ENCODE peak calls at places on chromosome 15, in ten cellular contexts. One of them, this sample, is unnamed.
A peak's percentile ranks its signal among the peaks of the same experiment; 100 is the strongest.

GRCh38 chr15:47514251-47514652 is 203.1 kb upstream of the SEMA6D start:
- DNase-seq in left cardiac atrium: no peak
- DNase-seq in stimulated activated CD8-positive, alpha-beta memory T cell treated with anti-CD3 and anti-CD28 coated beads, Interleukin-2, amount 100 ng/mL, for 1 hour: no peak
- DNase-seq in activated gamma-delta T cell treated with anti-CD3 and anti-CD28 coated beads, Interleukin-2, amount 50 U/mL, for 16 hours: no peak
- DNase-seq in HFFc6: peak; percentile 76
- DNase-seq in activated CD8-positive, alpha-beta memory T cell treated with anti-CD3 and anti-CD28 coated beads, Interleukin-2, amount 50 U/mL, for 48 hours: no peak
- DNase-seq in body of pancreas: no peak
- DNase-seq in stimulated activated CD4-positive, alpha-beta T cell treated with anti-CD3 and anti-CD28 coated beads, Interleukin-1b, Interleukin-23, amount 100 ng/mL, for 24 hours: no peak
- DNase-seq in SW 1271: peak; percentile 1
- DNase-seq in glutamatergic neuron: no peak
- DNase-seq in this sample: no peak

GRCh38 chr15:29472901-29473423 is 203.3 kb upstream of the NSMCE3 start:
- DNase-seq in glutamatergic neuron: no peak
- DNase-seq in body of pancreas: no peak
- DNase-seq in SW 1271: no peak
- DNase-seq in activated gamma-delta T cell treated with anti-CD3 and anti-CD28 coated beads, Interleukin-2, amount 50 U/mL, for 16 hours: no peak
- DNase-seq in stimulated activated CD4-positive, alpha-beta T cell treated with anti-CD3 and anti-CD28 coated beads, Interleukin-1b, Interleukin-23, amount 100 ng/mL, for 24 hours: no peak
- DNase-seq in activated CD8-positive, alpha-beta memory T cell treated with anti-CD3 and anti-CD28 coated beads, Interleukin-2, amount 50 U/mL, for 48 hours: no peak
- DNase-seq in stimulated activated CD8-positive, alpha-beta memory T cell treated with anti-CD3 and anti-CD28 coated beads, Interleukin-2, amount 100 ng/mL, for 1 hour: no peak
- DNase-seq in HFFc6: no peak
- DNase-seq in left cardiac atrium: no peak
- DNase-seq in this sample: no peak

GRCh38 chr15:73908822-73909122 is 17.5 kb upstream of the LOXL1 start:
- DNase-seq in glutamatergic neuron: no peak
- DNase-seq in activated CD8-positive, alpha-beta memory T cell treated with anti-CD3 and anti-CD28 coated beads, Interleukin-2, amount 50 U/mL, for 48 hours: no peak
- DNase-seq in body of pancreas: no peak
- DNase-seq in SW 1271: no peak
- DNase-seq in stimulated activated CD4-positive, alpha-beta T cell treated with anti-CD3 and anti-CD28 coated beads, Interleukin-1b, Interleukin-23, amount 100 ng/mL, for 24 hours: no peak
- DNase-seq in left cardiac atrium: no peak
- DNase-seq in HFFc6: no peak
- DNase-seq in stimulated activated CD8-positive, alpha-beta memory T cell treated with anti-CD3 and anti-CD28 coated beads, Interleukin-2, amount 100 ng/mL, for 1 hour: no peak
- DNase-seq in activated gamma-delta T cell treated with anti-CD3 and anti-CD28 coated beads, Interleukin-2, amount 50 U/mL, for 16 hours: no peak
- DNase-seq in this sample: no peak

GRCh38 chr15:88256261-88257230 is at the start of gene NTRK3:
- DNase-seq in HFFc6: no peak
- DNase-seq in activated gamma-delta T cell treated with anti-CD3 and anti-CD28 coated beads, Interleukin-2, amount 50 U/mL, for 16 hours: no peak
- DNase-seq in stimulated activated CD4-positive, alpha-beta T cell treated with anti-CD3 and anti-CD28 coated beads, Interleukin-1b, Interleukin-23, amount 100 ng/mL, for 24 hours: no peak
- DNase-seq in SW 1271: no peak
- DNase-seq in activated CD8-positive, alpha-beta memory T cell treated with anti-CD3 and anti-CD28 coated beads, Interleukin-2, amount 50 U/mL, for 48 hours: no peak
- DNase-seq in left cardiac atrium: no peak
- DNase-seq in stimulated activated CD8-positive, alpha-beta memory T cell treated with anti-CD3 and anti-CD28 coated beads, Interleukin-2, amount 100 ng/mL, for 1 hour: no peak
- DNase-seq in glutamatergic neuron: peak; percentile 71
- DNase-seq in body of pancreas: no peak
- DNase-seq in this sample: peak; percentile 68

GRCh38 chr15:89783111-89783860 is 7.2 kb downstream of the MESP2 start:
- DNase-seq in left cardiac atrium: no peak
- DNase-seq in stimulated activated CD8-positive, alpha-beta memory T cell treated with anti-CD3 and anti-CD28 coated beads, Interleukin-2, amount 100 ng/mL, for 1 hour: no peak
- DNase-seq in activated CD8-positive, alpha-beta memory T cell treated with anti-CD3 and anti-CD28 coated beads, Interleukin-2, amount 50 U/mL, for 48 hours: no peak
- DNase-seq in stimulated activated CD4-positive, alpha-beta T cell treated with anti-CD3 and anti-CD28 coated beads, Interleukin-1b, Interleukin-23, amount 100 ng/mL, for 24 hours: no peak
- DNase-seq in HFFc6: peak; percentile 42
- DNase-seq in body of pancreas: peak; percentile 36
- DNase-seq in SW 1271: no peak
- DNase-seq in activated gamma-delta T cell treated with anti-CD3 and anti-CD28 coated beads, Interleukin-2, amount 50 U/mL, for 16 hours: no peak
- DNase-seq in glutamatergic neuron: no peak
- DNase-seq in this sample: no peak

GRCh38 chr15:82548700-82549099 is 8.4 kb upstream of the RPS17 start:
- DNase-seq in SW 1271: no peak
- DNase-seq in stimulated activated CD4-positive, alpha-beta T cell treated with anti-CD3 and anti-CD28 coated beads, Interleukin-1b, Interleukin-23, amount 100 ng/mL, for 24 hours: no peak
- DNase-seq in body of pancreas: no peak
- DNase-seq in stimulated activated CD8-positive, alpha-beta memory T cell treated with anti-CD3 and anti-CD28 coated beads, Interleukin-2, amount 100 ng/mL, for 1 hour: no peak
- DNase-seq in activated gamma-delta T cell treated with anti-CD3 and anti-CD28 coated beads, Interleukin-2, amount 50 U/mL, for 16 hours: no peak
- DNase-seq in left cardiac atrium: no peak
- DNase-seq in glutamatergic neuron: no peak
- DNase-seq in activated CD8-positive, alpha-beta memory T cell treated with anti-CD3 and anti-CD28 coated beads, Interleukin-2, amount 50 U/mL, for 48 hours: no peak
- DNase-seq in HFFc6: no peak
- DNase-seq in this sample: no peak

GRCh38 chr15:83733206-83733605 is 79.3 kb downstream of the ADAMTSL3 start:
- DNase-seq in stimulated activated CD4-positive, alpha-beta T cell treated with anti-CD3 and anti-CD28 coated beads, Interleukin-1b, Interleukin-23, amount 100 ng/mL, for 24 hours: no peak
- DNase-seq in body of pancreas: no peak
- DNase-seq in activated CD8-positive, alpha-beta memory T cell treated with anti-CD3 and anti-CD28 coated beads, Interleukin-2, amount 50 U/mL, for 48 hours: no peak
- DNase-seq in activated gamma-delta T cell treated with anti-CD3 and anti-CD28 coated beads, Interleukin-2, amount 50 U/mL, for 16 hours: no peak
- DNase-seq in left cardiac atrium: no peak
- DNase-seq in SW 1271: no peak
- DNase-seq in glutamatergic neuron: no peak
- DNase-seq in HFFc6: no peak
- DNase-seq in stimulated activated CD8-positive, alpha-beta memory T cell treated with anti-CD3 and anti-CD28 coated beads, Interleukin-2, amount 100 ng/mL, for 1 hour: no peak
- DNase-seq in this sample: no peak

GRCh38 chr15:74821091-74821789 is 5.2 kb upstream of the CPLX3 start:
- DNase-seq in HFFc6: no peak
- DNase-seq in stimulated activated CD8-positive, alpha-beta memory T cell treated with anti-CD3 and anti-CD28 coated beads, Interleukin-2, amount 100 ng/mL, for 1 hour: no peak
- DNase-seq in glutamatergic neuron: peak; percentile 60
- DNase-seq in stimulated activated CD4-positive, alpha-beta T cell treated with anti-CD3 and anti-CD28 coated beads, Interleukin-1b, Interleukin-23, amount 100 ng/mL, for 24 hours: no peak
- DNase-seq in SW 1271: no peak
- DNase-seq in activated CD8-positive, alpha-beta memory T cell treated with anti-CD3 and anti-CD28 coated beads, Interleukin-2, amount 50 U/mL, for 48 hours: no peak
- DNase-seq in left cardiac atrium: no peak
- DNase-seq in activated gamma-delta T cell treated with anti-CD3 and anti-CD28 coated beads, Interleukin-2, amount 50 U/mL, for 16 hours: no peak
- DNase-seq in body of pancreas: no peak
- DNase-seq in this sample: peak; percentile 70

GRCh38 chr15:31975446-31976229 is 54.7 kb upstream of the CHRNA7 start:
- DNase-seq in stimulated activated CD4-positive, alpha-beta T cell treated with anti-CD3 and anti-CD28 coated beads, Interleukin-1b, Interleukin-23, amount 100 ng/mL, for 24 hours: no peak
- DNase-seq in activated gamma-delta T cell treated with anti-CD3 and anti-CD28 coated beads, Interleukin-2, amount 50 U/mL, for 16 hours: no peak
- DNase-seq in stimulated activated CD8-positive, alpha-beta memory T cell treated with anti-CD3 and anti-CD28 coated beads, Interleukin-2, amount 100 ng/mL, for 1 hour: no peak
- DNase-seq in glutamatergic neuron: peak; percentile 36
- DNase-seq in activated CD8-positive, alpha-beta memory T cell treated with anti-CD3 and anti-CD28 coated beads, Interleukin-2, amount 50 U/mL, for 48 hours: no peak
- DNase-seq in HFFc6: no peak
- DNase-seq in body of pancreas: peak; percentile 37
- DNase-seq in left cardiac atrium: no peak
- DNase-seq in SW 1271: no peak
- DNase-seq in this sample: no peak

GRCh38 chr15:48406911-48407310 is 75.7 kb downstream of the DUT start:
- DNase-seq in stimulated activated CD4-positive, alpha-beta T cell treated with anti-CD3 and anti-CD28 coated beads, Interleukin-1b, Interleukin-23, amount 100 ng/mL, for 24 hours: no peak
- DNase-seq in glutamatergic neuron: no peak
- DNase-seq in activated CD8-positive, alpha-beta memory T cell treated with anti-CD3 and anti-CD28 coated beads, Interleukin-2, amount 50 U/mL, for 48 hours: no peak
- DNase-seq in HFFc6: no peak
- DNase-seq in body of pancreas: no peak
- DNase-seq in SW 1271: no peak
- DNase-seq in left cardiac atrium: no peak
- DNase-seq in stimulated activated CD8-positive, alpha-beta memory T cell treated with anti-CD3 and anti-CD28 coated beads, Interleukin-2, amount 100 ng/mL, for 1 hour: no peak
- DNase-seq in activated gamma-delta T cell treated with anti-CD3 and anti-CD28 coated beads, Interleukin-2, amount 50 U/mL, for 16 hours: no peak
- DNase-seq in this sample: no peak

GRCh38 chr15:79032656-79033055 is 57.9 kb downstream of the RASGRF1 start:
- DNase-seq in activated gamma-delta T cell treated with anti-CD3 and anti-CD28 coated beads, Interleukin-2, amount 50 U/mL, for 16 hours: no peak
- DNase-seq in activated CD8-positive, alpha-beta memory T cell treated with anti-CD3 and anti-CD28 coated beads, Interleukin-2, amount 50 U/mL, for 48 hours: no peak
- DNase-seq in body of pancreas: peak; percentile 38
- DNase-seq in HFFc6: no peak
- DNase-seq in glutamatergic neuron: no peak
- DNase-seq in left cardiac atrium: no peak
- DNase-seq in stimulated activated CD4-positive, alpha-beta T cell treated with anti-CD3 and anti-CD28 coated beads, Interleukin-1b, Interleukin-23, amount 100 ng/mL, for 24 hours: no peak
- DNase-seq in stimulated activated CD8-positive, alpha-beta memory T cell treated with anti-CD3 and anti-CD28 coated beads, Interleukin-2, amount 100 ng/mL, for 1 hour: no peak
- DNase-seq in SW 1271: no peak
- DNase-seq in this sample: no peak

GRCh38 chr15:68425428-68426060 is 6.4 kb downstream of the ITGA11 start:
- DNase-seq in stimulated activated CD4-positive, alpha-beta T cell treated with anti-CD3 and anti-CD28 coated beads, Interleukin-1b, Interleukin-23, amount 100 ng/mL, for 24 hours: no peak
- DNase-seq in stimulated activated CD8-positive, alpha-beta memory T cell treated with anti-CD3 and anti-CD28 coated beads, Interleukin-2, amount 100 ng/mL, for 1 hour: no peak
- DNase-seq in activated gamma-delta T cell treated with anti-CD3 and anti-CD28 coated beads, Interleukin-2, amount 50 U/mL, for 16 hours: no peak
- DNase-seq in body of pancreas: no peak
- DNase-seq in left cardiac atrium: no peak
- DNase-seq in SW 1271: no peak
- DNase-seq in glutamatergic neuron: no peak
- DNase-seq in HFFc6: peak; percentile 22
- DNase-seq in activated CD8-positive, alpha-beta memory T cell treated with anti-CD3 and anti-CD28 coated beads, Interleukin-2, amount 50 U/mL, for 48 hours: no peak
- DNase-seq in this sample: no peak

GRCh38 chr15:74994236-74994635 is 1.1 kb upstream of the SCAMP5 start:
- DNase-seq in activated gamma-delta T cell treated with anti-CD3 and anti-CD28 coated beads, Interleukin-2, amount 50 U/mL, for 16 hours: no peak
- DNase-seq in HFFc6: no peak
- DNase-seq in stimulated activated CD8-positive, alpha-beta memory T cell treated with anti-CD3 and anti-CD28 coated beads, Interleukin-2, amount 100 ng/mL, for 1 hour: no peak
- DNase-seq in SW 1271: no peak
- DNase-seq in activated CD8-positive, alpha-beta memory T cell treated with anti-CD3 and anti-CD28 coated beads, Interleukin-2, amount 50 U/mL, for 48 hours: no peak
- DNase-seq in stimulated activated CD4-positive, alpha-beta T cell treated with anti-CD3 and anti-CD28 coated beads, Interleukin-1b, Interleukin-23, amount 100 ng/mL, for 24 hours: no peak
- DNase-seq in glutamatergic neuron: no peak
- DNase-seq in body of pancreas: no peak
- DNase-seq in left cardiac atrium: no peak
- DNase-seq in this sample: no peak

GRCh38 chr15:91922701-91923279 is 69.3 kb downstream of the SLCO3A1 start:
- DNase-seq in stimulated activated CD4-positive, alpha-beta T cell treated with anti-CD3 and anti-CD28 coated beads, Interleukin-1b, Interleukin-23, amount 100 ng/mL, for 24 hours: no peak
- DNase-seq in left cardiac atrium: no peak
- DNase-seq in body of pancreas: peak; percentile 25
- DNase-seq in activated gamma-delta T cell treated with anti-CD3 and anti-CD28 coated beads, Interleukin-2, amount 50 U/mL, for 16 hours: no peak
- DNase-seq in glutamatergic neuron: no peak
- DNase-seq in activated CD8-positive, alpha-beta memory T cell treated with anti-CD3 and anti-CD28 coated beads, Interleukin-2, amount 50 U/mL, for 48 hours: no peak
- DNase-seq in SW 1271: no peak
- DNase-seq in HFFc6: no peak
- DNase-seq in stimulated activated CD8-positive, alpha-beta memory T cell treated with anti-CD3 and anti-CD28 coated beads, Interleukin-2, amount 100 ng/mL, for 1 hour: no peak
- DNase-seq in this sample: no peak

GRCh38 chr15:35066094-35066493 is 19.0 kb downstream of the NANOGP8 start:
- DNase-seq in activated gamma-delta T cell treated with anti-CD3 and anti-CD28 coated beads, Interleukin-2, amount 50 U/mL, for 16 hours: no peak
- DNase-seq in body of pancreas: no peak
- DNase-seq in left cardiac atrium: no peak
- DNase-seq in glutamatergic neuron: no peak
- DNase-seq in activated CD8-positive, alpha-beta memory T cell treated with anti-CD3 and anti-CD28 coated beads, Interleukin-2, amount 50 U/mL, for 48 hours: no peak
- DNase-seq in HFFc6: no peak
- DNase-seq in stimulated activated CD8-positive, alpha-beta memory T cell treated with anti-CD3 and anti-CD28 coated beads, Interleukin-2, amount 100 ng/mL, for 1 hour: no peak
- DNase-seq in SW 1271: no peak
- DNase-seq in stimulated activated CD4-positive, alpha-beta T cell treated with anti-CD3 and anti-CD28 coated beads, Interleukin-1b, Interleukin-23, amount 100 ng/mL, for 24 hours: no peak
- DNase-seq in this sample: no peak

GRCh38 chr15:65801229-65801813 is 9.2 kb upstream of the DENND4A start:
- DNase-seq in stimulated activated CD8-positive, alpha-beta memory T cell treated with anti-CD3 and anti-CD28 coated beads, Interleukin-2, amount 100 ng/mL, for 1 hour: no peak
- DNase-seq in activated CD8-positive, alpha-beta memory T cell treated with anti-CD3 and anti-CD28 coated beads, Interleukin-2, amount 50 U/mL, for 48 hours: no peak
- DNase-seq in left cardiac atrium: no peak
- DNase-seq in activated gamma-delta T cell treated with anti-CD3 and anti-CD28 coated beads, Interleukin-2, amount 50 U/mL, for 16 hours: no peak
- DNase-seq in stimulated activated CD4-positive, alpha-beta T cell treated with anti-CD3 and anti-CD28 coated beads, Interleukin-1b, Interleukin-23, amount 100 ng/mL, for 24 hours: no peak
- DNase-seq in body of pancreas: no peak
- DNase-seq in glutamatergic neuron: no peak
- DNase-seq in HFFc6: no peak
- DNase-seq in SW 1271: no peak
- DNase-seq in this sample: no peak

GRCh38 chr15:84725001-84725491 is 9.1 kb upstream of the SEC11A start:
- DNase-seq in activated gamma-delta T cell treated with anti-CD3 and anti-CD28 coated beads, Interleukin-2, amount 50 U/mL, for 16 hours: no peak
- DNase-seq in left cardiac atrium: peak; percentile 29
- DNase-seq in stimulated activated CD4-positive, alpha-beta T cell treated with anti-CD3 and anti-CD28 coated beads, Interleukin-1b, Interleukin-23, amount 100 ng/mL, for 24 hours: no peak
- DNase-seq in SW 1271: no peak
- DNase-seq in activated CD8-positive, alpha-beta memory T cell treated with anti-CD3 and anti-CD28 coated beads, Interleukin-2, amount 50 U/mL, for 48 hours: no peak
- DNase-seq in HFFc6: peak; percentile 16
- DNase-seq in body of pancreas: peak; percentile 48
- DNase-seq in glutamatergic neuron: no peak
- DNase-seq in stimulated activated CD8-positive, alpha-beta memory T cell treated with anti-CD3 and anti-CD28 coated beads, Interleukin-2, amount 100 ng/mL, for 1 hour: no peak
- DNase-seq in this sample: no peak

GRCh38 chr15:51237816-51238215 is 100.6 kb downstream of the CYP19A1 start:
- DNase-seq in SW 1271: no peak
- DNase-seq in glutamatergic neuron: no peak
- DNase-seq in activated CD8-positive, alpha-beta memory T cell treated with anti-CD3 and anti-CD28 coated beads, Interleukin-2, amount 50 U/mL, for 48 hours: no peak
- DNase-seq in stimulated activated CD4-positive, alpha-beta T cell treated with anti-CD3 and anti-CD28 coated beads, Interleukin-1b, Interleukin-23, amount 100 ng/mL, for 24 hours: no peak
- DNase-seq in body of pancreas: no peak
- DNase-seq in activated gamma-delta T cell treated with anti-CD3 and anti-CD28 coated beads, Interleukin-2, amount 50 U/mL, for 16 hours: no peak
- DNase-seq in stimulated activated CD8-positive, alpha-beta memory T cell treated with anti-CD3 and anti-CD28 coated beads, Interleukin-2, amount 100 ng/mL, for 1 hour: no peak
- DNase-seq in HFFc6: no peak
- DNase-seq in left cardiac atrium: no peak
- DNase-seq in this sample: no peak